ENCODE peak calls at places on chromosomes 6 and 20, in eight cellular contexts. One of them, this sample, is unnamed.

GRCh38 chr20:38108438-38109024 is 56.5 kb downstream of the TGM2 start:
- DNase-seq in HepG2: no peak
- DNase-seq in iPS DF 6.9: no peak
- DNase-seq in RPMI7951: peak
- DNase-seq in endothelial cell: no peak
- DNase-seq in neuronal stem cell: no peak
- DNase-seq in HAP-1: no peak
- DNase-seq in Panc1: no peak
- DNase-seq in this sample: no peak

GRCh38 chr20:32532246-32532645 is 52.9 kb downstream of the NOL4L start:
- DNase-seq in RPMI7951: no peak
- DNase-seq in endothelial cell: no peak
- DNase-seq in neuronal stem cell: no peak
- DNase-seq in iPS DF 6.9: no peak
- DNase-seq in HepG2: no peak
- DNase-seq in HAP-1: no peak
- DNase-seq in Panc1: no peak
- DNase-seq in this sample: no peak

GRCh38 chr20:23551786-23552185 is 16.5 kb downstream of the CST9L start:
- DNase-seq in iPS DF 6.9: no peak
- DNase-seq in neuronal stem cell: no peak
- DNase-seq in HepG2: no peak
- DNase-seq in RPMI7951: no peak
- DNase-seq in HAP-1: no peak
- DNase-seq in Panc1: no peak
- DNase-seq in endothelial cell: no peak
- DNase-seq in this sample: no peak

GRCh38 chr6:88866856-88867255 is 96.6 kb downstream of the RNGTT start:
- DNase-seq in HAP-1: no peak
- DNase-seq in endothelial cell: no peak
- DNase-seq in RPMI7951: no peak
- DNase-seq in HepG2: no peak
- DNase-seq in iPS DF 6.9: no peak
- DNase-seq in Panc1: no peak
- DNase-seq in neuronal stem cell: no peak
- DNase-seq in this sample: no peak

GRCh38 chr6:8343600-8343999 is 91.7 kb downstream of the SLC35B3 start:
- DNase-seq in iPS DF 6.9: no peak
- DNase-seq in endothelial cell: no peak
- DNase-seq in Panc1: no peak
- DNase-seq in RPMI7951: no peak
- DNase-seq in neuronal stem cell: no peak
- DNase-seq in HAP-1: no peak
- DNase-seq in HepG2: no peak
- DNase-seq in this sample: no peak

GRCh38 chr6:94751641-94752329 is 825.5 kb upstream of the MANEA start:
- DNase-seq in endothelial cell: no peak
- DNase-seq in iPS DF 6.9: no peak
- DNase-seq in RPMI7951: no peak
- DNase-seq in HepG2: no peak
- DNase-seq in neuronal stem cell: no peak
- DNase-seq in HAP-1: no peak
- DNase-seq in Panc1: no peak
- DNase-seq in this sample: no peak

GRCh38 chr6:47144306-47144705 is 102.2 kb upstream of the ADGRF1 start:
- DNase-seq in endothelial cell: no peak
- DNase-seq in HAP-1: no peak
- DNase-seq in iPS DF 6.9: no peak
- DNase-seq in RPMI7951: peak
- DNase-seq in HepG2: no peak
- DNase-seq in Panc1: no peak
- DNase-seq in neuronal stem cell: no peak
- DNase-seq in this sample: no peak

GRCh38 chr6:55512904-55513303 is 66.1 kb downstream of the HMGCLL1 start:
- DNase-seq in HepG2: no peak
- DNase-seq in neuronal stem cell: no peak
- DNase-seq in HAP-1: no peak
- DNase-seq in endothelial cell: no peak
- DNase-seq in iPS DF 6.9: no peak
- DNase-seq in Panc1: no peak
- DNase-seq in RPMI7951: no peak
- DNase-seq in this sample: no peak

GRCh38 chr6:136886110-136886509 is 36.0 kb upstream of the SLC35D3 start:
- DNase-seq in HepG2: peak
- DNase-seq in RPMI7951: no peak
- DNase-seq in endothelial cell: no peak
- DNase-seq in neuronal stem cell: no peak
- DNase-seq in HAP-1: no peak
- DNase-seq in iPS DF 6.9: no peak
- DNase-seq in Panc1: no peak
- DNase-seq in this sample: no peak

GRCh38 chr20:46933150-46933549 is 38.5 kb downstream of the EYA2 start:
- DNase-seq in endothelial cell: no peak
- DNase-seq in RPMI7951: no peak
- DNase-seq in HAP-1: no peak
- DNase-seq in Panc1: no peak
- DNase-seq in iPS DF 6.9: no peak
- DNase-seq in HepG2: no peak
- DNase-seq in neuronal stem cell: no peak
- DNase-seq in this sample: no peak

GRCh38 chr6:6005467-6006427 is 978 bp downstream of the NRN1 start:
- DNase-seq in RPMI7951: no peak
- DNase-seq in neuronal stem cell: no peak
- DNase-seq in HAP-1: peak
- DNase-seq in iPS DF 6.9: no peak
- DNase-seq in Panc1: no peak
- DNase-seq in endothelial cell: peak
- DNase-seq in HepG2: no peak
- DNase-seq in this sample: no peak

GRCh38 chr6:107216197-107216933 is 101.0 kb upstream of the BEND3 start:
- DNase-seq in HepG2: no peak
- DNase-seq in HAP-1: no peak
- DNase-seq in iPS DF 6.9: no peak
- DNase-seq in endothelial cell: no peak
- DNase-seq in Panc1: no peak
- DNase-seq in neuronal stem cell: no peak
- DNase-seq in RPMI7951: no peak
- DNase-seq in this sample: no peak

GRCh38 chr6:452301-453067 is 60.9 kb downstream of the IRF4 start:
- DNase-seq in RPMI7951: no peak
- DNase-seq in neuronal stem cell: no peak
- DNase-seq in endothelial cell: no peak
- DNase-seq in HAP-1: no peak
- DNase-seq in iPS DF 6.9: no peak
- DNase-seq in HepG2: no peak
- DNase-seq in Panc1: no peak
- DNase-seq in this sample: no peak

GRCh38 chr6:122476131-122476530 is 4.5 kb upstream of the SERINC1 start:
- DNase-seq in endothelial cell: no peak
- DNase-seq in Panc1: peak
- DNase-seq in RPMI7951: peak
- DNase-seq in iPS DF 6.9: no peak
- DNase-seq in neuronal stem cell: no peak
- DNase-seq in HepG2: peak
- DNase-seq in HAP-1: no peak
- DNase-seq in this sample: no peak

GRCh38 chr6:166614171-166614583 is 12.9 kb downstream of the RPS6KA2 start:
- DNase-seq in HepG2: no peak
- DNase-seq in endothelial cell: no peak
- DNase-seq in HAP-1: no peak
- DNase-seq in Panc1: no peak
- DNase-seq in iPS DF 6.9: no peak
- DNase-seq in neuronal stem cell: no peak
- DNase-seq in RPMI7951: no peak
- DNase-seq in this sample: no peak

GRCh38 chr20:19205999-19206398 is 6.4 kb upstream of the SLC24A3 start:
- DNase-seq in HepG2: peak
- DNase-seq in endothelial cell: peak
- DNase-seq in Panc1: peak
- DNase-seq in neuronal stem cell: peak
- DNase-seq in HAP-1: peak
- DNase-seq in iPS DF 6.9: no peak
- DNase-seq in RPMI7951: peak
- DNase-seq in this sample: no peak

GRCh38 chr6:11276911-11277274 is 44.4 kb upstream of the NEDD9 start:
- DNase-seq in neuronal stem cell: no peak
- DNase-seq in HepG2: no peak
- DNase-seq in RPMI7951: peak
- DNase-seq in HAP-1: no peak
- DNase-seq in iPS DF 6.9: no peak
- DNase-seq in Panc1: no peak
- DNase-seq in endothelial cell: no peak
- DNase-seq in this sample: no peak

GRCh38 chr20:48846516-48847492 is 19.0 kb upstream of the PREX1 start:
- DNase-seq in HAP-1: peak
- DNase-seq in Panc1: no peak
- DNase-seq in HepG2: no peak
- DNase-seq in neuronal stem cell: no peak
- DNase-seq in RPMI7951: no peak
- DNase-seq in iPS DF 6.9: no peak
- DNase-seq in endothelial cell: peak
- DNase-seq in this sample: no peak

GRCh38 chr20:19885981-19886665 is 128.1 kb downstream of the RIN2 start:
- DNase-seq in HepG2: peak
- DNase-seq in Panc1: no peak
- DNase-seq in iPS DF 6.9: no peak
- DNase-seq in HAP-1: peak
- DNase-seq in RPMI7951: peak
- DNase-seq in neuronal stem cell: no peak
- DNase-seq in endothelial cell: peak
- DNase-seq in this sample: no peak

GRCh38 chr20:33569290-33570094 is 79.6 kb downstream of the CBFA2T2 start:
- DNase-seq in Panc1: no peak
- DNase-seq in HepG2: peak
- DNase-seq in neuronal stem cell: no peak
- DNase-seq in RPMI7951: no peak
- DNase-seq in endothelial cell: no peak
- DNase-seq in iPS DF 6.9: no peak
- DNase-seq in HAP-1: no peak
- DNase-seq in this sample: no peak

GRCh38 chr20:215796-216195 is 11.3 kb upstream of the DEFB129 start:
- DNase-seq in RPMI7951: no peak
- DNase-seq in neuronal stem cell: no peak
- DNase-seq in iPS DF 6.9: no peak
- DNase-seq in HAP-1: no peak
- DNase-seq in Panc1: no peak
- DNase-seq in HepG2: no peak
- DNase-seq in endothelial cell: no peak
- DNase-seq in this sample: no peak

GRCh38 chr6:34585512-34586045 is 29.4 kb upstream of the SPDEF start:
- DNase-seq in HepG2: no peak
- DNase-seq in neuronal stem cell: no peak
- DNase-seq in RPMI7951: no peak
- DNase-seq in iPS DF 6.9: no peak
- DNase-seq in endothelial cell: no peak
- DNase-seq in HAP-1: no peak
- DNase-seq in Panc1: no peak
- DNase-seq in this sample: no peak

GRCh38 chr6:132153221-132153896 is 202.2 kb upstream of the CCN2 start:
- DNase-seq in neuronal stem cell: no peak
- DNase-seq in RPMI7951: peak
- DNase-seq in HAP-1: no peak
- DNase-seq in iPS DF 6.9: no peak
- DNase-seq in endothelial cell: no peak
- DNase-seq in HepG2: no peak
- DNase-seq in Panc1: no peak
- DNase-seq in this sample: no peak

GRCh38 chr6:31157543-31158139 is at the start of gene CCHCR1:
- DNase-seq in Panc1: no peak
- DNase-seq in RPMI7951: no peak
- DNase-seq in iPS DF 6.9: no peak
- DNase-seq in endothelial cell: no peak
- DNase-seq in HAP-1: no peak
- DNase-seq in neuronal stem cell: no peak
- DNase-seq in HepG2: no peak
- DNase-seq in this sample: no peak

GRCh38 chr20:7161690-7162089 is 394.2 kb downstream of the BMP2 start:
- DNase-seq in neuronal stem cell: no peak
- DNase-seq in endothelial cell: peak
- DNase-seq in HAP-1: peak
- DNase-seq in Panc1: no peak
- DNase-seq in HepG2: peak
- DNase-seq in iPS DF 6.9: no peak
- DNase-seq in RPMI7951: no peak
- DNase-seq in this sample: no peak

GRCh38 chr20:35306931-35307517 is 14.8 kb upstream of the FAM83C start:
- DNase-seq in RPMI7951: peak
- DNase-seq in endothelial cell: peak
- DNase-seq in neuronal stem cell: peak
- DNase-seq in HepG2: peak
- DNase-seq in Panc1: no peak
- DNase-seq in iPS DF 6.9: peak
- DNase-seq in HAP-1: peak
- DNase-seq in this sample: peak

GRCh38 chr6:26222587-26222986 is 135.4 kb downstream of the HFE start:
- DNase-seq in neuronal stem cell: no peak
- DNase-seq in endothelial cell: no peak
- DNase-seq in RPMI7951: no peak
- DNase-seq in HepG2: no peak
- DNase-seq in HAP-1: no peak
- DNase-seq in iPS DF 6.9: no peak
- DNase-seq in Panc1: no peak
- DNase-seq in this sample: no peak

GRCh38 chr6:105992315-105992961 is 93.7 kb upstream of the PRDM1 start:
- DNase-seq in Panc1: peak
- DNase-seq in HepG2: peak
- DNase-seq in RPMI7951: peak
- DNase-seq in endothelial cell: peak
- DNase-seq in iPS DF 6.9: no peak
- DNase-seq in HAP-1: peak
- DNase-seq in neuronal stem cell: peak
- DNase-seq in this sample: no peak

GRCh38 chr20:18405826-18406225 is 61.0 kb downstream of the DZANK1 start:
- DNase-seq in Panc1: no peak
- DNase-seq in RPMI7951: peak
- DNase-seq in HAP-1: no peak
- DNase-seq in iPS DF 6.9: no peak
- DNase-seq in HepG2: no peak
- DNase-seq in endothelial cell: no peak
- DNase-seq in neuronal stem cell: no peak
- DNase-seq in this sample: no peak